ENCODE peak calls at places on chromosomes 2 and 18, in eight cellular contexts. One of them, this sample, is unnamed.

GRCh38 chr18:36769611-36770314 is 59.0 kb downstream of the TPGS2 start:
- DNase-seq in activated naive CD4-positive, alpha-beta T cell treated with anti-CD3 and anti-CD28 coated beads for 36 hours: peak; percentile 19
- DNase-seq in tibial artery: no peak
- DNase-seq in AG08396: no peak
- DNase-seq in NCI-H1436 treated with DMSO at 0.1 percent for 48 hours: no peak
- DNase-seq in stimulated activated CD8-positive, alpha-beta memory T cell treated with anti-CD3 and anti-CD28 coated beads, Interleukin-15, amount 100 ng/mL, for 1 hour: no peak
- DNase-seq in activated T-cell treated with anti-CD3 and anti-CD28 coated beads, Interleukin-2, amount 50 U/mL, for 4 hours: no peak
- DNase-seq in NCI-H146: peak; percentile 15
- DNase-seq in this sample: no peak

GRCh38 chr2:8303322-8303832 is 378.5 kb upstream of the ID2 start:
- DNase-seq in activated T-cell treated with anti-CD3 and anti-CD28 coated beads, Interleukin-2, amount 50 U/mL, for 4 hours: peak; percentile 46
- DNase-seq in AG08396: no peak
- DNase-seq in stimulated activated CD8-positive, alpha-beta memory T cell treated with anti-CD3 and anti-CD28 coated beads, Interleukin-15, amount 100 ng/mL, for 1 hour: peak; percentile 57
- DNase-seq in NCI-H146: no peak
- DNase-seq in NCI-H1436 treated with DMSO at 0.1 percent for 48 hours: no peak
- DNase-seq in activated naive CD4-positive, alpha-beta T cell treated with anti-CD3 and anti-CD28 coated beads for 36 hours: peak; percentile 69
- DNase-seq in tibial artery: peak; percentile 82
- DNase-seq in this sample: peak; percentile 62

GRCh38 chr2:148874868-148875341 is at the start of gene KIF5C:
- DNase-seq in tibial artery: peak; percentile 57
- DNase-seq in AG08396: peak; percentile 92
- DNase-seq in NCI-H1436 treated with DMSO at 0.1 percent for 48 hours: peak; percentile 64
- DNase-seq in NCI-H146: peak; percentile 93
- DNase-seq in activated naive CD4-positive, alpha-beta T cell treated with anti-CD3 and anti-CD28 coated beads for 36 hours: peak; percentile 94
- DNase-seq in stimulated activated CD8-positive, alpha-beta memory T cell treated with anti-CD3 and anti-CD28 coated beads, Interleukin-15, amount 100 ng/mL, for 1 hour: peak; percentile 73
- DNase-seq in activated T-cell treated with anti-CD3 and anti-CD28 coated beads, Interleukin-2, amount 50 U/mL, for 4 hours: peak; percentile 90
- DNase-seq in this sample: peak; percentile 90

GRCh38 chr18:80176334-80177080 is 67.4 kb downstream of the ADNP2 start:
- DNase-seq in activated T-cell treated with anti-CD3 and anti-CD28 coated beads, Interleukin-2, amount 50 U/mL, for 4 hours: no peak
- DNase-seq in stimulated activated CD8-positive, alpha-beta memory T cell treated with anti-CD3 and anti-CD28 coated beads, Interleukin-15, amount 100 ng/mL, for 1 hour: no peak
- DNase-seq in NCI-H1436 treated with DMSO at 0.1 percent for 48 hours: no peak
- DNase-seq in tibial artery: no peak
- DNase-seq in activated naive CD4-positive, alpha-beta T cell treated with anti-CD3 and anti-CD28 coated beads for 36 hours: no peak
- DNase-seq in NCI-H146: no peak
- DNase-seq in AG08396: peak; percentile 67
- DNase-seq in this sample: no peak

GRCh38 chr2:134862069-134862468 is 23.7 kb downstream of the ACMSD start:
- DNase-seq in AG08396: no peak
- DNase-seq in activated T-cell treated with anti-CD3 and anti-CD28 coated beads, Interleukin-2, amount 50 U/mL, for 4 hours: no peak
- DNase-seq in NCI-H1436 treated with DMSO at 0.1 percent for 48 hours: no peak
- DNase-seq in stimulated activated CD8-positive, alpha-beta memory T cell treated with anti-CD3 and anti-CD28 coated beads, Interleukin-15, amount 100 ng/mL, for 1 hour: no peak
- DNase-seq in activated naive CD4-positive, alpha-beta T cell treated with anti-CD3 and anti-CD28 coated beads for 36 hours: no peak
- DNase-seq in NCI-H146: no peak
- DNase-seq in tibial artery: no peak
- DNase-seq in this sample: no peak

GRCh38 chr2:141941224-141941714 is 189.5 kb downstream of the LRP1B start:
- DNase-seq in activated naive CD4-positive, alpha-beta T cell treated with anti-CD3 and anti-CD28 coated beads for 36 hours: no peak
- DNase-seq in activated T-cell treated with anti-CD3 and anti-CD28 coated beads, Interleukin-2, amount 50 U/mL, for 4 hours: no peak
- DNase-seq in NCI-H146: no peak
- DNase-seq in NCI-H1436 treated with DMSO at 0.1 percent for 48 hours: no peak
- DNase-seq in AG08396: no peak
- DNase-seq in stimulated activated CD8-positive, alpha-beta memory T cell treated with anti-CD3 and anti-CD28 coated beads, Interleukin-15, amount 100 ng/mL, for 1 hour: no peak
- DNase-seq in tibial artery: no peak
- DNase-seq in this sample: no peak

GRCh38 chr2:191571163-191571769 is 106.7 kb upstream of the NABP1 start:
- DNase-seq in NCI-H1436 treated with DMSO at 0.1 percent for 48 hours: no peak
- DNase-seq in NCI-H146: peak; percentile 27
- DNase-seq in AG08396: peak; percentile 37
- DNase-seq in stimulated activated CD8-positive, alpha-beta memory T cell treated with anti-CD3 and anti-CD28 coated beads, Interleukin-15, amount 100 ng/mL, for 1 hour: no peak
- DNase-seq in tibial artery: no peak
- DNase-seq in activated naive CD4-positive, alpha-beta T cell treated with anti-CD3 and anti-CD28 coated beads for 36 hours: peak; percentile 63
- DNase-seq in activated T-cell treated with anti-CD3 and anti-CD28 coated beads, Interleukin-2, amount 50 U/mL, for 4 hours: peak; percentile 8
- DNase-seq in this sample: no peak

GRCh38 chr2:141911485-141912066 is 219.2 kb downstream of the LRP1B start:
- DNase-seq in NCI-H1436 treated with DMSO at 0.1 percent for 48 hours: no peak
- DNase-seq in stimulated activated CD8-positive, alpha-beta memory T cell treated with anti-CD3 and anti-CD28 coated beads, Interleukin-15, amount 100 ng/mL, for 1 hour: no peak
- DNase-seq in activated T-cell treated with anti-CD3 and anti-CD28 coated beads, Interleukin-2, amount 50 U/mL, for 4 hours: no peak
- DNase-seq in AG08396: no peak
- DNase-seq in activated naive CD4-positive, alpha-beta T cell treated with anti-CD3 and anti-CD28 coated beads for 36 hours: peak; percentile 12
- DNase-seq in NCI-H146: no peak
- DNase-seq in tibial artery: no peak
- DNase-seq in this sample: no peak

GRCh38 chr2:219128401-219128800 is 32.2 kb downstream of the NHEJ1 start:
- DNase-seq in tibial artery: no peak
- DNase-seq in activated T-cell treated with anti-CD3 and anti-CD28 coated beads, Interleukin-2, amount 50 U/mL, for 4 hours: no peak
- DNase-seq in activated naive CD4-positive, alpha-beta T cell treated with anti-CD3 and anti-CD28 coated beads for 36 hours: no peak
- DNase-seq in NCI-H146: no peak
- DNase-seq in stimulated activated CD8-positive, alpha-beta memory T cell treated with anti-CD3 and anti-CD28 coated beads, Interleukin-15, amount 100 ng/mL, for 1 hour: no peak
- DNase-seq in AG08396: no peak
- DNase-seq in NCI-H1436 treated with DMSO at 0.1 percent for 48 hours: no peak
- DNase-seq in this sample: no peak

GRCh38 chr2:128638311-128638710 is 319.6 kb upstream of the HS6ST1 start:
- DNase-seq in activated naive CD4-positive, alpha-beta T cell treated with anti-CD3 and anti-CD28 coated beads for 36 hours: no peak
- DNase-seq in NCI-H1436 treated with DMSO at 0.1 percent for 48 hours: no peak
- DNase-seq in activated T-cell treated with anti-CD3 and anti-CD28 coated beads, Interleukin-2, amount 50 U/mL, for 4 hours: no peak
- DNase-seq in stimulated activated CD8-positive, alpha-beta memory T cell treated with anti-CD3 and anti-CD28 coated beads, Interleukin-15, amount 100 ng/mL, for 1 hour: no peak
- DNase-seq in NCI-H146: no peak
- DNase-seq in AG08396: no peak
- DNase-seq in tibial artery: no peak
- DNase-seq in this sample: no peak

GRCh38 chr2:217456016-217456415 is 546.8 kb downstream of the TNS1 start:
- DNase-seq in activated naive CD4-positive, alpha-beta T cell treated with anti-CD3 and anti-CD28 coated beads for 36 hours: no peak
- DNase-seq in AG08396: no peak
- DNase-seq in NCI-H146: no peak
- DNase-seq in NCI-H1436 treated with DMSO at 0.1 percent for 48 hours: no peak
- DNase-seq in stimulated activated CD8-positive, alpha-beta memory T cell treated with anti-CD3 and anti-CD28 coated beads, Interleukin-15, amount 100 ng/mL, for 1 hour: no peak
- DNase-seq in activated T-cell treated with anti-CD3 and anti-CD28 coated beads, Interleukin-2, amount 50 U/mL, for 4 hours: no peak
- DNase-seq in tibial artery: no peak
- DNase-seq in this sample: no peak

GRCh38 chr2:133012847-133013734 is 343.1 kb upstream of the LYPD1 start:
- DNase-seq in AG08396: no peak
- DNase-seq in tibial artery: no peak
- DNase-seq in activated naive CD4-positive, alpha-beta T cell treated with anti-CD3 and anti-CD28 coated beads for 36 hours: no peak
- DNase-seq in activated T-cell treated with anti-CD3 and anti-CD28 coated beads, Interleukin-2, amount 50 U/mL, for 4 hours: no peak
- DNase-seq in NCI-H1436 treated with DMSO at 0.1 percent for 48 hours: no peak
- DNase-seq in NCI-H146: no peak
- DNase-seq in stimulated activated CD8-positive, alpha-beta memory T cell treated with anti-CD3 and anti-CD28 coated beads, Interleukin-15, amount 100 ng/mL, for 1 hour: no peak
- DNase-seq in this sample: no peak

GRCh38 chr18:22493940-22494339 is 76.2 kb upstream of the CTAGE1 start:
- DNase-seq in activated naive CD4-positive, alpha-beta T cell treated with anti-CD3 and anti-CD28 coated beads for 36 hours: no peak
- DNase-seq in stimulated activated CD8-positive, alpha-beta memory T cell treated with anti-CD3 and anti-CD28 coated beads, Interleukin-15, amount 100 ng/mL, for 1 hour: no peak
- DNase-seq in NCI-H1436 treated with DMSO at 0.1 percent for 48 hours: no peak
- DNase-seq in activated T-cell treated with anti-CD3 and anti-CD28 coated beads, Interleukin-2, amount 50 U/mL, for 4 hours: no peak
- DNase-seq in AG08396: no peak
- DNase-seq in NCI-H146: no peak
- DNase-seq in tibial artery: no peak
- DNase-seq in this sample: no peak

GRCh38 chr2:180699657-180700361 is 280.6 kb upstream of the UBE2E3 start:
- DNase-seq in NCI-H1436 treated with DMSO at 0.1 percent for 48 hours: no peak
- DNase-seq in AG08396: no peak
- DNase-seq in activated T-cell treated with anti-CD3 and anti-CD28 coated beads, Interleukin-2, amount 50 U/mL, for 4 hours: no peak
- DNase-seq in NCI-H146: peak; percentile 2
- DNase-seq in stimulated activated CD8-positive, alpha-beta memory T cell treated with anti-CD3 and anti-CD28 coated beads, Interleukin-15, amount 100 ng/mL, for 1 hour: no peak
- DNase-seq in tibial artery: no peak
- DNase-seq in activated naive CD4-positive, alpha-beta T cell treated with anti-CD3 and anti-CD28 coated beads for 36 hours: no peak
- DNase-seq in this sample: no peak

GRCh38 chr2:73284296-73285161 is at the start of gene FBXO41:
- DNase-seq in activated T-cell treated with anti-CD3 and anti-CD28 coated beads, Interleukin-2, amount 50 U/mL, for 4 hours: peak; percentile 74
- DNase-seq in NCI-H1436 treated with DMSO at 0.1 percent for 48 hours: no peak
- DNase-seq in tibial artery: no peak
- DNase-seq in NCI-H146: peak; percentile 87
- DNase-seq in activated naive CD4-positive, alpha-beta T cell treated with anti-CD3 and anti-CD28 coated beads for 36 hours: peak; percentile 65
- DNase-seq in stimulated activated CD8-positive, alpha-beta memory T cell treated with anti-CD3 and anti-CD28 coated beads, Interleukin-15, amount 100 ng/mL, for 1 hour: peak; percentile 33
- DNase-seq in AG08396: peak; percentile 72
- DNase-seq in this sample: peak; percentile 35

GRCh38 chr2:104434363-104434792 is 419.5 kb upstream of the POU3F3 start:
- DNase-seq in stimulated activated CD8-positive, alpha-beta memory T cell treated with anti-CD3 and anti-CD28 coated beads, Interleukin-15, amount 100 ng/mL, for 1 hour: no peak
- DNase-seq in NCI-H1436 treated with DMSO at 0.1 percent for 48 hours: peak; percentile 41
- DNase-seq in AG08396: no peak
- DNase-seq in tibial artery: no peak
- DNase-seq in activated naive CD4-positive, alpha-beta T cell treated with anti-CD3 and anti-CD28 coated beads for 36 hours: peak; percentile 14
- DNase-seq in activated T-cell treated with anti-CD3 and anti-CD28 coated beads, Interleukin-2, amount 50 U/mL, for 4 hours: no peak
- DNase-seq in NCI-H146: peak; percentile 24
- DNase-seq in this sample: no peak

GRCh38 chr18:44182363-44182762 is 498.3 kb upstream of the SETBP1 start:
- DNase-seq in activated T-cell treated with anti-CD3 and anti-CD28 coated beads, Interleukin-2, amount 50 U/mL, for 4 hours: no peak
- DNase-seq in tibial artery: no peak
- DNase-seq in NCI-H146: no peak
- DNase-seq in activated naive CD4-positive, alpha-beta T cell treated with anti-CD3 and anti-CD28 coated beads for 36 hours: no peak
- DNase-seq in AG08396: no peak
- DNase-seq in NCI-H1436 treated with DMSO at 0.1 percent for 48 hours: no peak
- DNase-seq in stimulated activated CD8-positive, alpha-beta memory T cell treated with anti-CD3 and anti-CD28 coated beads, Interleukin-15, amount 100 ng/mL, for 1 hour: no peak
- DNase-seq in this sample: no peak